ENCODE peak calls at places on chromosomes 11 and 22, in eight cellular contexts. B is fibroblast of pulmonary artery; F is WERI-Rb-1; T is aorta; A is adrenal gland; Q is CD4-positive, alpha-beta memory T cell; G is left lung; S is heart right ventricle. N is an unnamed sample.

GRCh38 chr11:131025421-131026126 is 109.3 kb upstream of the SNX19 start:
- DNase-seq in B (no peak), Q (no peak), A (no peak), G (no peak), T (no peak), S (no peak), F (no peak), N (no peak)

GRCh38 chr11:76577921-76578654 is 92.5 kb downstream of the LRRC32 start:
- DNase-seq in G (no peak), S (no peak), T (no peak), F (no peak), A (no peak), Q (no peak), B (no peak), N (no peak)

GRCh38 chr22:25134028-25134427 is 65.6 kb upstream of the CRYBB3 start:
- DNase-seq in F (no peak), S (no peak), A (peak), Q (no peak), T (no peak), G (no peak), B (no peak), N (no peak)

GRCh38 chr11:26199341-26199740 is 132.6 kb upstream of the ANO3 start:
- DNase-seq in G (no peak), A (no peak), S (no peak), B (no peak), Q (no peak), F (no peak), T (no peak), N (no peak)

GRCh38 chr11:58330861-58331260 is 28.0 kb downstream of the OR5B17 start:
- DNase-seq in S (no peak), A (no peak), B (peak), F (no peak), T (no peak), Q (no peak), G (no peak), N (no peak)

GRCh38 chr11:128469220-128469619 is 118.1 kb downstream of the ETS1 start:
- DNase-seq in Q (no peak), F (no peak), B (no peak), T (no peak), G (no peak), A (no peak), S (no peak), N (no peak)

GRCh38 chr11:102518296-102519094 is 12.1 kb downstream of the MMP7 start:
- DNase-seq in G (no peak), F (no peak), A (no peak), T (no peak), B (no peak), S (no peak), Q (no peak), N (no peak)

GRCh38 chr11:4134844-4135243 is 40.2 kb downstream of the RRM1 start:
- DNase-seq in Q (no peak), T (no peak), B (peak), G (no peak), A (no peak), F (no peak), S (no peak), N (no peak)

GRCh38 chr11:68150029-68150428 is 28.8 kb upstream of the CHKA start:
- DNase-seq in A (peak), G (peak), Q (no peak), T (no peak), S (no peak), B (peak), F (no peak), N (no peak)

GRCh38 chr11:65493367-65494176 is 5.3 kb upstream of the MALAT1 start:
- DNase-seq in S (peak), T (peak), G (peak), B (peak), Q (no peak), A (peak), F (peak), N (peak)

GRCh38 chr11:10050561-10050960 is 243.5 kb downstream of the SBF2 start:
- DNase-seq in B (peak), F (no peak), T (no peak), G (no peak), S (no peak), Q (no peak), A (no peak), N (no peak)

GRCh38 chr11:77697865-77698264 is 60.3 kb upstream of the CLNS1A start:
- DNase-seq in B (no peak), Q (no peak), A (no peak), T (no peak), F (no peak), S (no peak), G (no peak), N (no peak)

GRCh38 chr11:4539603-4540219 is 5.3 kb upstream of the OR52M1 start:
- DNase-seq in G (peak), A (peak), S (peak), Q (peak), B (peak), F (peak), T (no peak), N (peak)

GRCh38 chr11:33258631-33259184 is 1.5 kb downstream of the HIPK3 start:
- DNase-seq in G (no peak), Q (no peak), A (no peak), B (peak), T (no peak), F (no peak), S (no peak), N (no peak)

GRCh38 chr11:2093575-2094353 is 45.4 kb downstream of the IGF2 start:
- DNase-seq in T (peak), S (peak), F (no peak), G (no peak), A (peak), B (peak), Q (no peak), N (no peak)

GRCh38 chr11:43547900-43548381 is 132.6 kb upstream of the HSD17B12 start:
- DNase-seq in Q (no peak), A (peak), F (no peak), G (no peak), T (no peak), S (peak), B (no peak), N (peak)
- H3K4me3 ChIP-seq in Q (no peak), A (peak), F (no peak), G (no peak), T (no peak), S (peak), B (no peak), N (no peak)

DNA sequence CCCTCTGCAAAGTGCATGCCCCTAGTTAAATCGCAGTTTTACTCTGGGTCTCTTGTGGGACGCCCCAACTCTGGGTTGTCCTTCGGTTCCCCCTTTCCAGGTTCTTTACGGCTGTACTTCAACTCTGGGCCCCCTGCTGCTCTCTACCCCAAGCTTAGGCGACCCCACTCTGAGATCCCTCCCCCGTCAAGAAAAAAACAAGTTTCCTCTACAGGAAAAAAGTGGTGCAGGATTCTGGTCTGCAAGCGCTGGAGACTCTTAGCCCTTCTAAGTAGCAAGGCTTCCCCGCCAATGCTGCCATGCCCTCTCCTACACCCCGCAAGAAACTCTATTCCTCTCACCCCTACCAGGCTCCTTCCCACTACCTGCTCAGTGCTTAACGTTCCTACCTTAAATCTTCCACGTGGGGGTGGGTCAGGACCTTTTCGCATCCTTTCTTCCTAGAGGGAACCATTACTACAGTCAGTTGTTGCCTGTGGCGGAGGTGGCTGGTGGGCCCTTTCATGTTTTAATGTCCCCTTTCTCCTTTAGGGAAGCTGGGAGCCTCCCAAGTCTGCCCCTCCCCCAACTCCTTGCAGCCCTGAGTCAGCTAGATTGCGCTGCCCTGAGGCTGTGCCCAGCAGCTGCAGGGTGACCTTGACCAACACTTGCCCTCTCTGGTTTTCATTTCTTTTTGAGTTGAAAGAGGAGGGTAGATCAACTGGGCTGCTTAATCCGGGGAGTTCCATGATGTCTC is 1.4 kb downstream of the NEFH start:
- DNase-seq in F (no peak), T (no peak), G (no peak), B (peak), Q (no peak), A (peak), S (no peak), N (peak)
- H3K4me3 ChIP-seq in F (no peak), T (no peak), G (no peak), B (peak), Q (no peak), A (peak), S (peak), N (peak)

GRCh38 chr22:38923463-38924196 is 33.8 kb upstream of the APOBEC3A start:
- DNase-seq in A (peak), G (peak), S (peak), B (peak), Q (no peak), F (peak), T (peak), N (peak)
- H3K4me3 ChIP-seq in A (no peak), G (no peak), S (no peak), B (no peak), Q (no peak), F (peak), T (no peak), N (no peak)

GRCh38 chr22:37486224-37486845 is at the start of gene MFNG:
- DNase-seq in Q (peak), A (peak), B (peak), T (no peak), G (peak), S (peak), F (peak), N (peak)

GRCh38 chr22:37487129-37487528 is 945 bp upstream of the MFNG start:
- DNase-seq in G (no peak), T (no peak), F (no peak), Q (no peak), B (no peak), A (no peak), S (no peak), N (no peak)

GRCh38 chr22:37485006-37485713 is 1.0 kb downstream of the MFNG start:
- DNase-seq in G (peak), F (peak), B (no peak), Q (no peak), T (no peak), A (no peak), S (peak), N (no peak)

GRCh38 chr22:37484115-37485005 is 1.8 kb downstream of the MFNG start:
- DNase-seq in S (peak), B (no peak), G (peak), T (peak), Q (peak), F (peak), A (peak), N (no peak)

DNA sequence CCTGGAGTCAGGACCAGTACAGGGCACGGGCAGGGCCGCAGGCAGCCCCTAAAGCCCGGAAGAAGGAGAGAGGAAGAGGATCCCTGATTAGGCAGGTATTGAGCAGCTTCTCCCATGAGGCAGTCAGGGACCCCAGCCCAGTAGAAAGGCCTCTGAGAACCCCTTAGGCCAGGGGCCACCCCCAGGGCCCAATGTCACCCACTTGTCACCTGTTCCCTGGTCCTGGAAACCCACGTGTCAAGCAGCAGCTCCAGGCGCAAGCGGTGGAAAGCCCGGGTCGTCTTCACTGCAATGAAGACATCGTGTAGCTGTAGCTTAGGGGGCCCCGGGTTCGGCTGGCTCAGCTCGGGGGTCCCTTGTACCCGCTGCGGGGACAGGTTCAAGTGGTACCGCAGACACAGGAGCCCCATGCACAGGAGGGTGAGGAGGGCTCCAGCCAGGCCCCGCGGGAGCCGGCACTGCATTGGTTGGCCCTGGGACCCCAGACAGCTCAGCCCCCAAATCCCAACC is 415 bp downstream of the MFNG start:
- DNase-seq in S (no peak), Q (peak), G (no peak), A (no peak), T (no peak), B (no peak), F (no peak), N (no peak)
- H3K4me3 ChIP-seq in S (peak), Q (peak), G (peak), A (peak), T (no peak), B (no peak), F (peak), N (no peak)

DNA sequence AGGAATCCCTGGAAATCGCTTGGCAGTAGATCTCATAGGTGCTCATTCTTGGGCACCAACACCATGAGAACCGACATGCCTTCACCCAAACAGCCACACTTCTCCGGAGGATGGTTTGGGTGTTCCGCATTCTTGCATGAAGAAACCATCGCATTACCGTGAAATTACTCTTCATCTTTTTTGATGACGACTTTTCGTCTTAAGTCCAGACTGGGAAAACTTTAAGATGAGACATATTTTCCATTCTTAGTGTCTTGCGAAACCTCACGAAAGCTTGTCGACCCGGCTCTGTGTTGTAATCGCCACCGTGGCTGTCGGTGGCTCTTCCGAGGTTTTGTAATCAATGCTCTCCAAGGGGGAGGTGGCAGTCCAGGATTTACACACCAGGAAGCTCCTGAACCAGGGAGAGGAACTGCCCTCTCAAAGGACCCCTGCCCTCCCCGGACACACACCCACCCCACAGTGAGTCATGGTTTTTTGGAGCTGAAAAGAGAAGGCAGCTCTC is 1.7 kb downstream of the TOM1 start:
- DNase-seq in A (peak), S (no peak), G (peak), Q (no peak), F (no peak), B (peak), T (no peak), N (no peak)
- H3K4me3 ChIP-seq in A (no peak), S (no peak), G (no peak), Q (no peak), F (no peak), B (peak), T (no peak), N (no peak)

GRCh38 chr22:42930810-42931420 is 73.8 kb upstream of the ARFGAP3 start:
- DNase-seq in F (no peak), T (peak), S (peak), Q (no peak), A (peak), G (no peak), B (peak), N (peak)
- H3K4me3 ChIP-seq in F (no peak), T (no peak), S (no peak), Q (no peak), A (no peak), G (no peak), B (no peak), N (no peak)

N was measured in endodermal cell.